ENCODE peak calls at places on chromosomes 6 and 20, in ten cellular contexts. E, V, F, H, T, A, M, Y, R and L are unnamed samples.

GRCh38 chr20:16434087-16434664 is 139.1 kb downstream of the KIF16B start:
- DNase-seq in R (peak), M (peak), V (peak), A (peak), Y (peak), E (peak), T (peak), H (peak), F (no peak), L (no peak)

GRCh38 chr6:170575250-170575649 is 9.2 kb downstream of the PDCD2 start:
- DNase-seq in Y (no peak), T (no peak), R (no peak), H (no peak), A (peak), F (no peak), E (no peak), V (no peak), M (peak), L (peak)

GRCh38 chr6:1081566-1081965 is 230.3 kb upstream of the FOXQ1 start:
- DNase-seq in Y (no peak), M (no peak), H (no peak), T (no peak), F (no peak), A (no peak), E (no peak), V (no peak), R (no peak), L (peak)

GRCh38 chr6:161444464-161444863 is 170.6 kb upstream of the AGPAT4 start:
- DNase-seq in F (no peak), V (no peak), H (peak), Y (no peak), A (peak), M (no peak), E (peak), R (no peak), T (no peak), L (no peak)

GRCh38 chr20:58137236-58137635 is 91.2 kb downstream of the ANKRD60 start:
- DNase-seq in H (peak), M (no peak), R (no peak), V (no peak), A (no peak), E (no peak), Y (no peak), T (no peak), F (peak), L (no peak)

GRCh38 chr6:33118525-33119123 is 42.8 kb downstream of the HLA-DPB1 start:
- DNase-seq in V (peak), R (no peak), F (no peak), M (peak), A (peak), H (no peak), T (no peak), E (no peak), Y (no peak), L (peak)

GRCh38 chr6:3610206-3610605 is 141.3 kb downstream of the PXDC1 start:
- DNase-seq in E (no peak), M (peak), V (no peak), F (peak), A (no peak), Y (no peak), R (no peak), T (peak), H (no peak), L (peak)

GRCh38 chr6:133114973-133115372 is 126.2 kb upstream of the EYA4 start:
- DNase-seq in M (no peak), E (no peak), A (no peak), V (no peak), F (no peak), R (no peak), Y (no peak), H (no peak), T (no peak), L (no peak)

GRCh38 chr20:46814366-46815232 is 80.0 kb upstream of the EYA2 start:
- DNase-seq in A (peak), M (no peak), E (no peak), R (no peak), T (no peak), H (peak), Y (no peak), F (no peak), V (no peak), L (peak)

GRCh38 chr20:19661717-19662637 is 96.1 kb upstream of the RIN2 start:
- DNase-seq in M (peak), E (peak), R (peak), V (peak), H (peak), Y (peak), T (peak), A (peak), F (peak), L (peak)
- TF ChIP-seq CTCF in M (peak), E (peak), R (peak), V (peak), H (peak), Y (peak), T (peak), A (peak), F (peak), L (peak)

DNA sequence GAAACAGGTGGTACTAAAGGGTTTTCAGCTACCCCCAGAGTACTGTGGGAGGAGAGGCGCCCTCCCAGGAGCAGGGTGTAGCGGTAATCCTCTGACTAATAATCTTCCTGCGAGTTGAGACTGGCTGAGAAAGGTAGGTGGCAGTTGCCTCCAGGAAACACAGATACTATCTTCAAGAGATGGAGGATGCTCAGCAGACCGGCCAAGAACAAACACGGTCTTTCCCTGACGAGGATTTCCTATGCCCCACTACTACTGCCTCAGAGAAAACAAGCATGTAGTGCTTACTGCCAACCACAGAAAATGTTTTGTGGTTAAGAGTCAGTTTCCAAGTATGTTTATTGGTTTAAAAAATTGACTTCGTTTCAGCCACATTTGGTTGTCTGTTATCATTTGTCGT is 26.8 kb downstream of the C6orf89 start:
- DNase-seq in A (no peak), E (no peak), H (no peak), R (no peak), Y (no peak), V (no peak), T (no peak), F (no peak), M (no peak), L (peak)
- TF ChIP-seq CTCF in A (no peak), E (no peak), H (no peak), R (no peak), Y (no peak), V (no peak), T (no peak), F (no peak), M (no peak), L (peak)

DNA sequence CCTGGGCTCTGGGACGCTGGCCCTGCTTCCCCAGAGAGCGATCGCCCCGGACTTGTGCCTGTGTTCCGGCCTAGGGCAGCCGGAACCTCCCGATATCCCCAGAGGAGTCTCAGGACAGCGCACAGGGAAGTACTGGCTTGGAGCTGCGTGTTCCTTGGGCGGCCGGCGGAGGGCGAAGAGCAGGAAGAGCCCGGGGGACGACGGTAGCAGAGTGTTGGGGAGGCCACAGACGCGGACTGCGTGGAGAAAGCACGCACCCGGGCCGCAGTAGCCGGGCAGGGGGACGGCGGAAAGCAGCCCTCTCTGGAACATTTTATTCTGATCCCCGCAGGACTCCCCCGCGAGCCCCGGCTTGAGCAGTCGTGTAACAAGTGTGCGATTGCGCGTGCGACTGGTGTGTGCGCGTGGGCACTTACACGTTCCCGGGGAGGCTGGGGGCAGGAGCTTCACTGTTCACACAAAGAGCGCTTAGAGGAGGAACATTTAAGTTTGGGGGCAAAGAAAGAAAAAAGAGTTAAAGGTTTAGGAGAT is 36.1 kb downstream of the NCR2 start:
- DNase-seq in R (peak), Y (no peak), F (no peak), A (peak), M (peak), E (peak), V (no peak), T (no peak), H (peak), L (peak)
- TF ChIP-seq CTCF in R (no peak), Y (peak), F (no peak), A (peak), M (peak), E (no peak), V (no peak), T (peak), H (peak), L (peak)

DNA sequence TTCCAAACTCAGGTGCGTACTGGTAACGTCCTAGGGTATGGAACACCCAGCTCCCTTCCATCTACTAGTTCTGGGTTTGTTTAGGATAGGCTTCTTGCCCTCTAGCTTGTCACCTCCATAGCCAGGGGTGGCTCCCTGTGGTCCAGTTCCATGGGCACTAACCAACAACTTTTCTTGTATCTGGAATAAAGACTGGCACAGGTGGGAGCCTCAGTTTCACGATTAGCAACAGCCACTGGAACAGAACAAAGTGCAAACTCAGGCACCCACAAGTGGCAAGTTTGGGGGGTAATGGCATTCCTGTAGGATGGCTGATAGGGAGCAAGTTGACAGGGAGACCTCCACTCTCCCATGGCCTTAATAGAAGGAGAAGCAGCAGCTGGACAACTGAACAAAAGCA is 5.6 kb upstream of the APMAP start:
- DNase-seq in F (no peak), A (no peak), R (no peak), Y (no peak), E (peak), H (no peak), V (no peak), M (no peak), T (no peak), L (no peak)
- TF ChIP-seq CTCF in F (no peak), A (no peak), R (no peak), Y (no peak), E (no peak), H (no peak), V (no peak), M (no peak), T (no peak), L (no peak)

DNA sequence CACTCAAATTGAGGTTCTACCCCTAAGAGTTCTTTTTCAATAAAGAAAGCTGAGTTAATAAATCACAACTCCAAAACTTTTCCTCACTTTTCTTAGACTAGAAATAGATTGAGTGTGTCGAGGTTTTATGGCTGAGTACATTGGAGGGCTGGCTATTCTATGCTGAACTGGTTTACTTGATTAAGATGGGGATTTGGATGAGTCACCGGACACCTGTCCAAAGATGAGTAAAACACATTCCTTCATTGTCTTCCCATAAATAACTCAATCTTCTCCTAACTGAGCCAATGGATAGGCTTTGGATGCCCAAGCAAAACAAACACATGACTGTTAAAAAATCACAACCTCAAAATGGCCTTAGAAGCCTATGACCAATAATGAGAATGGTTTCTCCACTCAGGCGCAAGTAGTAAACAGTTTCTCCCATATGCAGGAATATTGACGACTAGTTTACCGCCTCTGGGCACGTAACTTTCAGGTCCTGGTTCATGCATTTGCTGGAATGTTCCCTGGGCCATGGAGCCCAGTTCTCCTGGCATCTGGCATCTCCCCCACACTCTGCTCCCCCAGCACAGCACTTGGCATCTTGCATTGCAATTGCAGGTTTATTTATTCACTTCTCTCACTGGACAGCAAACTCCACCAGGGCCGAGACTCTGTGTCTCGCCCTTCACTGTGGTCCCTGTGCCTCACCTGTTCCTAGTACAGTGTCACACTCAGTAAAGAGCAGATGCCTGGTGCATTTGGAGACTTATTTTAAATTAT is 43.9 kb downstream of the BCAS1 start:
- DNase-seq in A (no peak), T (no peak), H (no peak), V (no peak), F (no peak), M (no peak), E (no peak), R (no peak), Y (no peak), L (no peak)
- TF ChIP-seq CTCF in A (no peak), T (no peak), H (no peak), V (no peak), F (no peak), M (no peak), E (no peak), R (no peak), Y (no peak), L (no peak)

GRCh38 chr6:100573169-100573568 is 108.4 kb upstream of the SIM1 start:
- DNase-seq in Y (no peak), R (no peak), H (no peak), E (no peak), A (peak), F (no peak), T (no peak), M (peak), V (peak), L (peak)
- TF ChIP-seq CTCF in Y (no peak), R (no peak), H (peak), E (no peak), A (peak), F (no peak), T (no peak), M (peak), V (peak), L (peak)

DNA sequence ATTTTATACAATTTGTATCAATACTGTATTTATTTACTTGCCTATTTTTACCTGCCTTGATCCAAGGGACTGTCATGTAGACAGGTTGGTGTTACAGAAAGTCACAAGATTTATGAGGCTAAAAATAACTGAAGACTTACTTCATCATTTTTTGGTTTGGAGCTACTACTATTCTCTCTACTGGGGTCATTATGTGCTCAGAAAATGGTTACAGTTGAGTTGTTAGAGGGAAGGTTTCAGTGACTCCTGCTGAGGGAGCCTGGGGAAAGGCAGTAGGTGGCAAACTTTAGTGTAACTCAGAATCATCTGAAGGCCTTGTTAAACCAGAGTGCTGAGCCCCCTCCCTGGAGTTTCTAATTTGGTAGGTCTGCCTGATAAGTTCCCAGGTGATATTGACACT is 118.8 kb downstream of the TINAG start:
- DNase-seq in F (no peak), E (no peak), T (no peak), R (no peak), V (no peak), A (no peak), M (no peak), Y (no peak), H (peak), L (no peak)
- TF ChIP-seq CTCF in F (no peak), E (no peak), T (no peak), R (no peak), V (no peak), A (no peak), M (no peak), Y (no peak), H (no peak), L (no peak)